ENCODE peak calls at places on chromosome 20, in ten cellular contexts. O, E, Z, H, J, K, B, C, D and T are unnamed samples.
A peak's percentile ranks its signal among the peaks of the same experiment; 100 is the strongest.

GRCh38 chr20:56373942-56374341 is 15.2 kb downstream of the FAM210B start:
- DNase-seq in O (no peak), E (no peak), Z (peak; percentile 41), H (no peak), J (no peak), K (no peak), B (no peak), C (no peak), D (no peak), T (no peak)

GRCh38 chr20:25006431-25007167 is 14.0 kb upstream of the APMAP start:
- DNase-seq in O (peak; percentile 13), E (no peak), Z (no peak), H (no peak), J (no peak), K (no peak), B (no peak), C (no peak), D (peak; percentile 48), T (no peak)

GRCh38 chr20:25380945-25381614 is 9.6 kb downstream of the ABHD12 start:
- DNase-seq in O (no peak), E (no peak), Z (no peak), H (no peak), J (no peak), K (no peak), B (no peak), C (no peak), D (no peak), T (no peak)

GRCh38 chr20:20083796-20084195 is 31.5 kb downstream of the CFAP61 start:
- DNase-seq in O (no peak), E (peak; percentile 44), Z (peak; percentile 64), H (no peak), J (peak; percentile 48), K (no peak), B (no peak), C (no peak), D (no peak), T (no peak)

GRCh38 chr20:63234693-63235398 is 859 bp upstream of the BIRC7 start:
- DNase-seq in O (no peak), E (no peak), Z (no peak), H (no peak), J (peak; percentile 20), K (no peak), B (no peak), C (no peak), D (no peak), T (no peak)

GRCh38 chr20:60057866-60058807 is 99.9 kb downstream of the CDH26 start:
- DNase-seq in O (no peak), E (peak; percentile 19), Z (peak; percentile 86), H (peak; percentile 94), J (peak; percentile 4), K (peak; percentile 22), B (peak; percentile 42), C (peak; percentile 61), D (no peak), T (peak; percentile 58)

GRCh38 chr20:4998160-4998651 is 3.1 kb downstream of the SLC23A2 start:
- DNase-seq in O (no peak), E (no peak), Z (peak; percentile 57), H (no peak), J (peak; percentile 58), K (no peak), B (no peak), C (no peak), D (no peak), T (no peak)

GRCh38 chr20:34084227-34084923 is 27.7 kb downstream of the EIF2S2 start:
- DNase-seq in O (no peak), E (no peak), Z (peak; percentile 42), H (no peak), J (peak; percentile 40), K (no peak), B (no peak), C (no peak), D (no peak), T (no peak)

GRCh38 chr20:53871541-53871940 is 198.9 kb downstream of the BCAS1 start:
- DNase-seq in O (no peak), E (no peak), Z (no peak), H (no peak), J (no peak), K (no peak), B (no peak), C (no peak), D (no peak), T (no peak)

GRCh38 chr20:53872081-53872541 is 198.3 kb downstream of the BCAS1 start:
- DNase-seq in O (no peak), E (peak; percentile 46), Z (peak; percentile 39), H (peak; percentile 23), J (peak; percentile 64), K (no peak), B (no peak), C (no peak), D (no peak), T (no peak)

GRCh38 chr20:53872561-53873248 is 197.7 kb downstream of the BCAS1 start:
- DNase-seq in O (no peak), E (peak; percentile 74), Z (peak; percentile 54), H (peak; percentile 87), J (peak; percentile 90), K (no peak), B (no peak), C (no peak), D (no peak), T (no peak)

GRCh38 chr20:53869466-53870258 is 200.7 kb downstream of the BCAS1 start:
- DNase-seq in O (peak; percentile 71), E (peak; percentile 72), Z (peak; percentile 84), H (peak; percentile 83), J (peak; percentile 93), K (peak; percentile 39), B (no peak), C (peak; percentile 54), D (peak; percentile 71), T (peak; percentile 60)

DNA sequence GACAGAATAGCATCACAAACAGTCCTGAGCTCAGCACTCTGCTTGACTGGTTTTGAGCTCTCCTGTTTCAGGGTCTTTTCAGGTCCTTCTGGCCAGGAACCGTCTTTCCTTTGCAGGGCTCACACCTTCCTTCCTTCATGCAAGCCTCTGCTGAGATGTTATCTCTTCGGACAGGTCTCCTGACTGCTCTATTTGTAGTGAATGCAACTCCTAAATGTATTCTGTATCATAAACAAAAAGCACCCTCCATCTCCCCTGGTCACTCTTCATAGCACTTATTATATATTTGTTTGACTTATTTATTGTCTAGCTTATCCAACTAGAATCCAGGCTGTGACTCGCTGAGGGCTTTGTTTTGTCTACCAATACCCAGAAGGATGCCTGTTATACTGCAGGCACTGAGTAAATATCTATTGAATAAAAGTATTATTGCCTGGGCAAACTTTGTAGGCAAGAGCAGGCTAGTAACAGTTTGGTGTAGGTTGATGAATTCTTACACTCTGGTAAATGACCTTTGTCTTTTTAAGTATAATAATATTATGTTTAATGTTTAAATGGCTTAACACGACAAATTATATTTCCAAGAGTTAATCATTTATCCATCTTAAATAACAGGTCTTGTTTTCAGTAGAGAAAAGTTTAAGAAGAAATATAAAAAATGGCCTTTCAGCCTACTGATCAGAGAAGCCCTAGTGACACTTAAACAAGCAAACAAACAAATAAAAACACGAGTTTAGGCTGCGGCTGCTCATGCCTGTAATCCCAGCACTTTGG is 199.8 kb downstream of the BCAS1 start:
- DNase-seq in O (no peak), E (no peak), Z (no peak), H (no peak), J (peak; percentile 59), K (no peak), B (no peak), C (no peak), D (no peak), T (no peak)
- H3K27ac ChIP-seq in O (no peak overlapping the region), E (no peak overlapping the region), Z (no peak overlapping the region), H (peak overlapping the region; percentile 87), J (peak overlapping the region; percentile 92), K (no peak overlapping the region), B (no peak overlapping the region), C (no peak overlapping the region), D (no peak overlapping the region), T (no peak overlapping the region)

DNA sequence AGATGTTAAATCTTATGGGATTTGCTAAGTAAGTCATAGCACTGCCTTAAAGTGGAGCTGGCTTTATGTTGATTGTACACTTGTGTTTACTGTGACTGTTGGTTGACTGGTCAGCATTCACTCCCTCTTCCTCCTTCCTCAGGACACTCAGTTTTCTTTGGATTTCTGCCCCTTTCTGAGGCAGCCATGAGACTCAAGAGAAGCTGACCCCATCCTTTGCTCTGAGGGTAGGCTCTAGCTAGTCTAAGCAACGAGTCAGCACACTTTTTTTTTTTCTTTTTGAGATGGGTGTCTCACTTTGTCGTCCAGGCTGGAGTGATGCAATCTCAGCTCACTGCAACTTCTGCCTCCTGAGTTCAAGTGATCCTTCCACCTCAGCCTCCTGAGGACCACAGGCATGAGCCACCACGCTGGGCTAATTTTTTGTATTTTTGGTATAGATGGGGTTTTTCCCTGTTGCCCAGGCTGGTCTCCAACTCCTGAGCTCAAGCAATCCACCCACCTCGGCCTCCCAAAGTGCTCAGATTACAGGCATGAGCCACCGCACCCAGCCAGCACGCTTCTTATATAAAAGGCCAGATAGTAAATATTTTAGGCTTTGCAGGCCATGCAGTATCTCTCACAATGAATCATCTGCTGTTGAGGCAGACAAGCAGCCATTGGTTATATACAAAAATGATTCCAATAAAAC is 191.4 kb downstream of the NFATC2 start:
- DNase-seq in O (no peak), E (no peak), Z (no peak), H (no peak), J (no peak), K (no peak), B (no peak), C (no peak), D (peak; percentile 45), T (no peak)
- H3K4me3 ChIP-seq in O (no peak overlapping the region), E (no peak overlapping the region), Z (no peak overlapping the region), H (no peak overlapping the region), J (no peak overlapping the region), K (no peak overlapping the region), B (no peak overlapping the region), C (no peak overlapping the region), D (no peak overlapping the region), T (no peak overlapping the region)

DNA sequence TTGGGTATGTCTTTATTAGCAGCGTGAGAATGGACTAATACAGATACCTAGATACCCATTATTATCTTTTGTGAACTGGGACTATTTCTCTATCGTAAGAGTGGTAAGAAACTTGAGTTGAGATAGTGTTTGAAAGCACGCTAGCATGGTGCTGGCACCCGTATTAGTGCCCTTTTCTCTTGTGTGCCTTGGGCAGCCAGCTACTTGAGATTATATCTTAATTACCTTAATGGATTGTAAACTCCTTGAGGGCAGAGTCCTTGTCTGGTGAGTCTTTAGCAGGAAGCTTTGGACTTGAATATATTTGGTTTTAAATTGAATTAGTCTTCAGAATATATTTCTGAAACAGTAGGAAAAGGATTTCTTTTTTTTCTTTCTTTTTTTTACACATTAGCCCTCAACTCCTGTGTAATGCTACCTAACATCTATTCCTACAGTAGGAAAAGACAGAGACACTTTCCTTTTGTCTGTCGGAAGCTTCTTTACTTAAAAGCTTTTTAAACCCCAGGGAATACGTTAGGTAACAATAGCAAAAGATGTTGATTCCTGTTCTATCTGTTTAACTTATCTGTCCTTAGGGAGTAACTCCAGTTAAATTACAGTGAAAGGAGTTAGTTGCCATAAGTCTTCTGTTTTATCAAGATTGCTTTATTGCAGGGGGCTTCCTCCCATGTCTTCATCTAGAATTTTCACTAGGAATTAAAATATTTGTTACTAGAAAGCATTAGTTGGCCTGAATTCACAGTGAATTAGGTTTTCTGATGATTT is 26.0 kb downstream of the TOP1 start:
- DNase-seq in O (no peak), E (no peak), Z (peak; percentile 54), H (no peak), J (no peak), K (no peak), B (no peak), C (no peak), D (no peak), T (no peak)
- H3K27ac ChIP-seq in O (no peak overlapping the region), E (no peak overlapping the region), Z (no peak overlapping the region), H (no peak overlapping the region), J (no peak overlapping the region), K (no peak overlapping the region), B (no peak overlapping the region), C (no peak overlapping the region), D (no peak overlapping the region), T (no peak overlapping the region)

GRCh38 chr20:45833030-45833882 is at the start of gene SNX21:
- DNase-seq in O (peak; percentile 68), E (peak; percentile 18), Z (peak; percentile 67), H (no peak), J (no peak), K (peak; percentile 89), B (peak; percentile 89), C (peak; percentile 92), D (peak; percentile 96), T (peak; percentile 80)

GRCh38 chr20:45833883-45834796 is 541 bp downstream of the SNX21 start:
- DNase-seq in O (peak; percentile 61), E (peak; percentile 31), Z (peak; percentile 65), H (no peak), J (no peak), K (peak; percentile 87), B (peak; percentile 79), C (peak; percentile 75), D (peak; percentile 90), T (peak; percentile 63)

GRCh38 chr20:45836841-45837240 is 3.2 kb downstream of the SNX21 start:
- DNase-seq in O (no peak), E (no peak), Z (no peak), H (no peak), J (no peak), K (no peak), B (no peak), C (no peak), D (no peak), T (no peak)

GRCh38 chr20:45835230-45836224 is 1.9 kb downstream of the SNX21 start:
- DNase-seq in O (no peak), E (no peak), Z (no peak), H (no peak), J (no peak), K (peak; percentile 50), B (peak; percentile 57), C (peak; percentile 74), D (peak; percentile 86), T (no peak)

DNA sequence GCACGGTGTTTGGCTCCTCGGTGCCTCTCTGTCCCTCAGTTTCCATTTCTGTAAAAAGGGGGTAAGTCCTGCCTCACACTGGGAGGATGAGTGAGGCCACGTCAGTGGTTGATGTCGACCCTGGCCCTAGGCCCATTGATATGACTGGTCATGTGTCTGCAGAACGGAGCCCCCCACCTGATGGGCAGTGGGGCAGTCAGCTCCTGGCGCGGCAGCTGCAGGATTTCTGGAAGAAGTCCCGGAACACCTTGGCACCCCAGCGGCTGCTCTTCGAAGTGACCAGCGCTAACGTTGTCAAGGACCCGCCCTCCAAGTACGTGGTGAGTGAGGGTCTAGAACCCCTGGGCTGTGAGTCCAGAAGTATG is 1.2 kb downstream of the SNX21 start:
- DNase-seq in O (no peak), E (no peak), Z (no peak), H (no peak), J (no peak), K (no peak), B (no peak), C (no peak), D (no peak), T (no peak)
- H3K4me3 ChIP-seq in O (peak overlapping the region; percentile 94), E (no peak overlapping the region), Z (peak overlapping the region; percentile 68), H (no peak overlapping the region), J (no peak overlapping the region), K (peak overlapping the region; percentile 54), B (peak overlapping the region; percentile 89), C (peak overlapping the region; percentile 81), D (peak overlapping the region; percentile 72), T (peak overlapping the region; percentile 60)